ENCODE peak calls at places on chromosomes 16 and 17, in seven cellular contexts. One of them, this sample, is unnamed.

GRCh38 chr17:40598021-40598927 is 33.0 kb upstream of the CCR7 start:
- DNase-seq in NCI-H226: no peak
- DNase-seq in activated CD4-positive, alpha-beta T cell treated with anti-CD3 and anti-CD28 coated beads for 24 hours: peak; percentile 72
- DNase-seq in glomerular endothelial cell: no peak
- DNase-seq in stimulated activated CD8-positive, alpha-beta memory T cell treated with anti-CD3 and anti-CD28 coated beads, Interleukin-4, amount 100 ng/mL, for 48 hours: peak; percentile 89
- DNase-seq in IMR-90: no peak
- DNase-seq in HCEC 1CT: no peak
- DNase-seq in this sample: no peak

GRCh38 chr17:18246880-18247612 is 11.5 kb downstream of the FLII start:
- DNase-seq in stimulated activated CD8-positive, alpha-beta memory T cell treated with anti-CD3 and anti-CD28 coated beads, Interleukin-4, amount 100 ng/mL, for 48 hours: peak; percentile 81
- DNase-seq in glomerular endothelial cell: no peak
- DNase-seq in IMR-90: peak; percentile 8
- DNase-seq in HCEC 1CT: no peak
- DNase-seq in activated CD4-positive, alpha-beta T cell treated with anti-CD3 and anti-CD28 coated beads for 24 hours: peak; percentile 38
- DNase-seq in NCI-H226: peak; percentile 93
- DNase-seq in this sample: no peak

GRCh38 chr17:74008196-74008595 is 195.3 kb upstream of the RPL38 start:
- DNase-seq in IMR-90: no peak
- DNase-seq in activated CD4-positive, alpha-beta T cell treated with anti-CD3 and anti-CD28 coated beads for 24 hours: peak; percentile 10
- DNase-seq in glomerular endothelial cell: no peak
- DNase-seq in HCEC 1CT: no peak
- DNase-seq in stimulated activated CD8-positive, alpha-beta memory T cell treated with anti-CD3 and anti-CD28 coated beads, Interleukin-4, amount 100 ng/mL, for 48 hours: peak; percentile 53
- DNase-seq in NCI-H226: no peak
- DNase-seq in this sample: no peak

GRCh38 chr17:78933025-78933958 is 8.1 kb upstream of the TIMP2 start:
- DNase-seq in activated CD4-positive, alpha-beta T cell treated with anti-CD3 and anti-CD28 coated beads for 24 hours: no peak
- DNase-seq in glomerular endothelial cell: peak; percentile 90
- DNase-seq in NCI-H226: peak; percentile 96
- DNase-seq in HCEC 1CT: peak; percentile 99
- DNase-seq in IMR-90: peak; percentile 99
- DNase-seq in stimulated activated CD8-positive, alpha-beta memory T cell treated with anti-CD3 and anti-CD28 coated beads, Interleukin-4, amount 100 ng/mL, for 48 hours: peak; percentile 54
- DNase-seq in this sample: peak; percentile 38

GRCh38 chr16:31090540-31090939 is 1.8 kb upstream of the PRSS53 start:
- DNase-seq in IMR-90: peak; percentile 65
- DNase-seq in stimulated activated CD8-positive, alpha-beta memory T cell treated with anti-CD3 and anti-CD28 coated beads, Interleukin-4, amount 100 ng/mL, for 48 hours: no peak
- DNase-seq in HCEC 1CT: no peak
- DNase-seq in glomerular endothelial cell: no peak
- DNase-seq in NCI-H226: peak; percentile 65
- DNase-seq in activated CD4-positive, alpha-beta T cell treated with anti-CD3 and anti-CD28 coated beads for 24 hours: no peak
- DNase-seq in this sample: no peak

GRCh38 chr17:40345161-40346034 is 19.1 kb downstream of the GJD3 start:
- DNase-seq in activated CD4-positive, alpha-beta T cell treated with anti-CD3 and anti-CD28 coated beads for 24 hours: no peak
- DNase-seq in NCI-H226: peak; percentile 85
- DNase-seq in stimulated activated CD8-positive, alpha-beta memory T cell treated with anti-CD3 and anti-CD28 coated beads, Interleukin-4, amount 100 ng/mL, for 48 hours: no peak
- DNase-seq in glomerular endothelial cell: no peak
- DNase-seq in IMR-90: peak; percentile 51
- DNase-seq in HCEC 1CT: no peak
- DNase-seq in this sample: no peak

GRCh38 chr17:15469260-15469659 is 1.8 kb upstream of the CDRT4 start:
- DNase-seq in glomerular endothelial cell: no peak
- DNase-seq in activated CD4-positive, alpha-beta T cell treated with anti-CD3 and anti-CD28 coated beads for 24 hours: no peak
- DNase-seq in stimulated activated CD8-positive, alpha-beta memory T cell treated with anti-CD3 and anti-CD28 coated beads, Interleukin-4, amount 100 ng/mL, for 48 hours: no peak
- DNase-seq in IMR-90: peak; percentile 52
- DNase-seq in HCEC 1CT: no peak
- DNase-seq in NCI-H226: peak; percentile 71
- DNase-seq in this sample: no peak

GRCh38 chr17:35046740-35047283 is 16.7 kb downstream of the RFFL start:
- DNase-seq in glomerular endothelial cell: no peak
- DNase-seq in activated CD4-positive, alpha-beta T cell treated with anti-CD3 and anti-CD28 coated beads for 24 hours: peak; percentile 15
- DNase-seq in stimulated activated CD8-positive, alpha-beta memory T cell treated with anti-CD3 and anti-CD28 coated beads, Interleukin-4, amount 100 ng/mL, for 48 hours: peak; percentile 62
- DNase-seq in IMR-90: peak; percentile 47
- DNase-seq in NCI-H226: no peak
- DNase-seq in HCEC 1CT: no peak
- DNase-seq in this sample: no peak

GRCh38 chr17:65190467-65191095 is 53.4 kb downstream of the RGS9 start:
- DNase-seq in IMR-90: peak; percentile 89
- DNase-seq in stimulated activated CD8-positive, alpha-beta memory T cell treated with anti-CD3 and anti-CD28 coated beads, Interleukin-4, amount 100 ng/mL, for 48 hours: no peak
- DNase-seq in activated CD4-positive, alpha-beta T cell treated with anti-CD3 and anti-CD28 coated beads for 24 hours: no peak
- DNase-seq in HCEC 1CT: peak; percentile 67
- DNase-seq in NCI-H226: no peak
- DNase-seq in glomerular endothelial cell: no peak
- DNase-seq in this sample: no peak

GRCh38 chr17:6303664-6304063 is 131.3 kb downstream of the AIPL1 start:
- DNase-seq in activated CD4-positive, alpha-beta T cell treated with anti-CD3 and anti-CD28 coated beads for 24 hours: peak; percentile 12
- DNase-seq in NCI-H226: peak; percentile 15
- DNase-seq in HCEC 1CT: no peak
- DNase-seq in IMR-90: no peak
- DNase-seq in stimulated activated CD8-positive, alpha-beta memory T cell treated with anti-CD3 and anti-CD28 coated beads, Interleukin-4, amount 100 ng/mL, for 48 hours: peak; percentile 33
- DNase-seq in glomerular endothelial cell: no peak
- DNase-seq in this sample: no peak

GRCh38 chr16:2385441-2385840 is 43.8 kb upstream of the CCNF start:
- DNase-seq in glomerular endothelial cell: no peak
- DNase-seq in stimulated activated CD8-positive, alpha-beta memory T cell treated with anti-CD3 and anti-CD28 coated beads, Interleukin-4, amount 100 ng/mL, for 48 hours: no peak
- DNase-seq in IMR-90: peak; percentile 27
- DNase-seq in activated CD4-positive, alpha-beta T cell treated with anti-CD3 and anti-CD28 coated beads for 24 hours: no peak
- DNase-seq in HCEC 1CT: no peak
- DNase-seq in NCI-H226: no peak
- DNase-seq in this sample: no peak

GRCh38 chr17:69485901-69486643 is 71.6 kb downstream of the MAP2K6 start:
- DNase-seq in NCI-H226: no peak
- DNase-seq in activated CD4-positive, alpha-beta T cell treated with anti-CD3 and anti-CD28 coated beads for 24 hours: no peak
- DNase-seq in glomerular endothelial cell: no peak
- DNase-seq in IMR-90: peak; percentile 59
- DNase-seq in HCEC 1CT: peak; percentile 6
- DNase-seq in stimulated activated CD8-positive, alpha-beta memory T cell treated with anti-CD3 and anti-CD28 coated beads, Interleukin-4, amount 100 ng/mL, for 48 hours: no peak
- DNase-seq in this sample: no peak

GRCh38 chr17:8324132-8324531 is 14.1 kb downstream of the ARHGEF15 start:
- DNase-seq in stimulated activated CD8-positive, alpha-beta memory T cell treated with anti-CD3 and anti-CD28 coated beads, Interleukin-4, amount 100 ng/mL, for 48 hours: no peak
- DNase-seq in IMR-90: no peak
- DNase-seq in glomerular endothelial cell: no peak
- DNase-seq in activated CD4-positive, alpha-beta T cell treated with anti-CD3 and anti-CD28 coated beads for 24 hours: no peak
- DNase-seq in NCI-H226: no peak
- DNase-seq in HCEC 1CT: no peak
- DNase-seq in this sample: no peak

This sample was measured in GM18507.